ENCODE peak calls at places on chromosomes 3 and 15, in eight cellular contexts. O, E, N, Y, F, J, A and C are unnamed samples.

GRCh38 chr3:122324871-122325323 is at the start of gene CSTA:
- DNase-seq in O (no peak), E (no peak), N (no peak), Y (no peak), F (no peak), J (no peak), A (no peak), C (peak)

GRCh38 chr3:37163262-37164020 is 10.9 kb downstream of the LRRFIP2 start:
- DNase-seq in O (no peak), E (no peak), N (peak), Y (no peak), F (no peak), J (no peak), A (no peak), C (peak)

GRCh38 chr3:180403156-180403555 is 198.8 kb upstream of the TTC14 start:
- DNase-seq in O (no peak), E (no peak), N (no peak), Y (no peak), F (no peak), J (no peak), A (no peak), C (no peak)

GRCh38 chr3:14472471-14473351 is 67.4 kb downstream of the GRIP2 start:
- DNase-seq in O (no peak), E (no peak), N (no peak), Y (peak), F (no peak), J (no peak), A (peak), C (no peak)

GRCh38 chr15:89419370-89419984 is 76.9 kb downstream of the RHCG start:
- DNase-seq in O (peak), E (no peak), N (no peak), Y (no peak), F (no peak), J (no peak), A (peak), C (no peak)

GRCh38 chr3:168991813-168992212 is 671.7 kb downstream of the MECOM start:
- DNase-seq in O (no peak), E (no peak), N (no peak), Y (no peak), F (no peak), J (no peak), A (no peak), C (no peak)

GRCh38 chr3:47104259-47104658 is 59.7 kb downstream of the SETD2 start:
- DNase-seq in O (no peak), E (no peak), N (no peak), Y (no peak), F (no peak), J (no peak), A (no peak), C (no peak)

GRCh38 chr3:30476373-30477082 is 129.9 kb upstream of the TGFBR2 start:
- DNase-seq in O (no peak), E (no peak), N (no peak), Y (no peak), F (no peak), J (no peak), A (no peak), C (peak)

GRCh38 chr3:36303286-36303685 is 77.0 kb upstream of the STAC start:
- DNase-seq in O (no peak), E (no peak), N (no peak), Y (no peak), F (no peak), J (no peak), A (no peak), C (no peak)

GRCh38 chr3:134326760-134327593 is 47.3 kb downstream of the AMOTL2 start:
- DNase-seq in O (no peak), E (no peak), N (peak), Y (no peak), F (no peak), J (no peak), A (no peak), C (peak)

GRCh38 chr3:75089831-75090230 is 475.4 kb upstream of the CNTN3 start:
- DNase-seq in O (no peak), E (no peak), N (no peak), Y (no peak), F (peak), J (no peak), A (no peak), C (no peak)

GRCh38 chr3:101758224-101758623 is 20.8 kb upstream of the NXPE3 start:
- DNase-seq in O (no peak), E (no peak), N (no peak), Y (no peak), F (peak), J (no peak), A (no peak), C (no peak)

GRCh38 chr15:51830279-51830806 is 890 bp downstream of the TMOD3 start:
- DNase-seq in O (peak), E (peak), N (peak), Y (no peak), F (peak), J (no peak), A (no peak), C (no peak)

GRCh38 chr15:69679623-69680228 is 227.1 kb downstream of the RPLP1 start:
- DNase-seq in O (no peak), E (no peak), N (no peak), Y (no peak), F (no peak), J (no peak), A (no peak), C (no peak)

GRCh38 chr3:10017636-10018292 is 8.5 kb upstream of the FANCD2 start:
- DNase-seq in O (no peak), E (no peak), N (no peak), Y (no peak), F (no peak), J (no peak), A (no peak), C (no peak)

GRCh38 chr3:31973837-31974236 is 7.2 kb downstream of the OSBPL10 start:
- DNase-seq in O (no peak), E (no peak), N (no peak), Y (no peak), F (no peak), J (no peak), A (no peak), C (no peak)

GRCh38 chr3:14520149-14520548 is 20.0 kb downstream of the GRIP2 start:
- DNase-seq in O (no peak), E (no peak), N (no peak), Y (no peak), F (no peak), J (peak), A (peak), C (no peak)